ENCODE peak calls at places on chromosomes 2 and 18, in four cellular contexts. One of them, this sample, is unnamed.

GRCh38 chr2:17610521-17610920 is 70.0 kb downstream of the VSNL1 start:
- DNase-seq in K562: peak
- DNase-seq in GM12878: no peak
- DNase-seq in H1: no peak
- DNase-seq in this sample: no peak

GRCh38 chr2:173323371-173323770 is 31.3 kb upstream of the CDCA7 start:
- DNase-seq in K562: no peak
- DNase-seq in GM12878: no peak
- DNase-seq in H1: no peak
- DNase-seq in this sample: no peak

GRCh38 chr2:14420851-14421250 is 211.7 kb upstream of the LRATD1 start:
- DNase-seq in K562: no peak
- DNase-seq in GM12878: no peak
- DNase-seq in H1: no peak
- DNase-seq in this sample: no peak

GRCh38 chr2:158457826-158458616 is 1.3 kb downstream of the PKP4 start:
- DNase-seq in K562: peak
- DNase-seq in GM12878: no peak
- DNase-seq in H1: peak
- DNase-seq in this sample: no peak

GRCh38 chr2:27671235-27671634 is 7.5 kb downstream of the SLC4A1AP start:
- DNase-seq in K562: no peak
- DNase-seq in GM12878: no peak
- DNase-seq in H1: no peak
- DNase-seq in this sample: no peak

GRCh38 chr2:240645346-240646060 is 20.2 kb downstream of the GPR35 start:
- DNase-seq in K562: no peak
- DNase-seq in GM12878: no peak
- DNase-seq in H1: no peak
- DNase-seq in this sample: no peak

GRCh38 chr2:189221811-189222210 is 42.2 kb upstream of the COL5A2 start:
- DNase-seq in K562: no peak
- DNase-seq in GM12878: no peak
- DNase-seq in H1: no peak
- DNase-seq in this sample: no peak

GRCh38 chr2:208346756-208347155 is 59.8 kb upstream of the PTH2R start:
- DNase-seq in K562: no peak
- DNase-seq in GM12878: no peak
- DNase-seq in H1: no peak
- DNase-seq in this sample: no peak

GRCh38 chr2:167144179-167144898 is 256.1 kb downstream of the XIRP2 start:
- DNase-seq in K562: no peak
- DNase-seq in GM12878: no peak
- DNase-seq in H1: no peak
- DNase-seq in this sample: no peak

GRCh38 chr18:62767321-62767720 is 52.0 kb downstream of the PHLPP1 start:
- DNase-seq in K562: no peak
- DNase-seq in GM12878: no peak
- DNase-seq in H1: no peak
- DNase-seq in this sample: no peak

GRCh38 chr2:68385232-68385906 is 20.3 kb downstream of the PLEK start:
- DNase-seq in K562: no peak
- DNase-seq in GM12878: peak
- DNase-seq in H1: no peak
- DNase-seq in this sample: no peak

GRCh38 chr18:44725300-44726096 is 44.8 kb downstream of the SETBP1 start:
- DNase-seq in K562: peak
- DNase-seq in GM12878: peak
- DNase-seq in H1: no peak
- DNase-seq in this sample: no peak

GRCh38 chr2:41932241-41933034 is 115.4 kb upstream of the PKDCC start:
- DNase-seq in K562: peak
- DNase-seq in GM12878: no peak
- DNase-seq in H1: no peak
- DNase-seq in this sample: no peak

GRCh38 chr18:650428-650858 is 7.0 kb upstream of the TYMS start:
- DNase-seq in K562: peak
- DNase-seq in GM12878: peak
- DNase-seq in H1: no peak
- DNase-seq in this sample: no peak

GRCh38 chr2:151291224-151291623 is 1.8 kb upstream of the NMI start:
- DNase-seq in K562: no peak
- DNase-seq in GM12878: no peak
- DNase-seq in H1: no peak
- DNase-seq in this sample: no peak

GRCh38 chr18:73201940-73202339 is 334.2 kb upstream of the NETO1 start:
- DNase-seq in K562: no peak
- DNase-seq in GM12878: no peak
- DNase-seq in H1: no peak
- DNase-seq in this sample: no peak

GRCh38 chr2:34403512-34403911 is 804.4 kb upstream of the FAM98A start:
- DNase-seq in K562: no peak
- DNase-seq in GM12878: no peak
- DNase-seq in H1: no peak
- DNase-seq in this sample: no peak

GRCh38 chr2:234444888-234445287 is 52.0 kb downstream of the ARL4C start:
- DNase-seq in K562: no peak
- DNase-seq in GM12878: no peak
- DNase-seq in H1: no peak
- DNase-seq in this sample: no peak

GRCh38 chr2:211089127-211089526 is 532.7 kb downstream of the CPS1 start:
- DNase-seq in K562: no peak
- DNase-seq in GM12878: no peak
- DNase-seq in H1: no peak
- DNase-seq in this sample: no peak

GRCh38 chr2:225004531-225004930 is 37.7 kb downstream of the DOCK10 start:
- DNase-seq in K562: no peak
- DNase-seq in GM12878: no peak
- DNase-seq in H1: no peak
- DNase-seq in this sample: no peak

GRCh38 chr2:173175222-173175621 is 99.6 kb downstream of the MAP3K20 start:
- DNase-seq in K562: no peak
- DNase-seq in GM12878: no peak
- DNase-seq in H1: no peak
- DNase-seq in this sample: no peak

GRCh38 chr18:9048808-9049494 is 53.5 kb upstream of the NDUFV2 start:
- DNase-seq in K562: no peak
- DNase-seq in GM12878: no peak
- DNase-seq in H1: no peak
- DNase-seq in this sample: no peak

GRCh38 chr2:211879323-211879722 is 659.3 kb downstream of the ERBB4 start:
- DNase-seq in K562: no peak
- DNase-seq in GM12878: no peak
- DNase-seq in H1: no peak
- DNase-seq in this sample: peak

GRCh38 chr2:132979339-132980093 is 309.5 kb upstream of the LYPD1 start:
- DNase-seq in K562: no peak
- DNase-seq in GM12878: no peak
- DNase-seq in H1: no peak
- DNase-seq in this sample: no peak

GRCh38 chr18:75438891-75439290 is 11.4 kb upstream of the SMIM21 start:
- DNase-seq in K562: no peak
- DNase-seq in GM12878: no peak
- DNase-seq in H1: no peak
- DNase-seq in this sample: no peak

GRCh38 chr2:216606551-216607527 is 26.4 kb upstream of the IGFBP2 start:
- DNase-seq in K562: peak
- DNase-seq in GM12878: peak
- DNase-seq in H1: no peak
- DNase-seq in this sample: no peak

GRCh38 chr2:196808281-196808680 is 874 bp downstream of the C2orf66 start:
- DNase-seq in K562: peak
- DNase-seq in GM12878: no peak
- DNase-seq in H1: no peak
- DNase-seq in this sample: no peak

GRCh38 chr18:8851659-8852058 is 146.3 kb downstream of the MTCL1 start:
- DNase-seq in K562: no peak
- DNase-seq in GM12878: no peak
- DNase-seq in H1: no peak
- DNase-seq in this sample: no peak

GRCh38 chr18:10045296-10045891 is 131.6 kb downstream of the VAPA start:
- DNase-seq in K562: no peak
- DNase-seq in GM12878: no peak
- DNase-seq in H1: no peak
- DNase-seq in this sample: no peak

GRCh38 chr18:10689231-10689953 is 163.6 kb downstream of the NAPG start:
- DNase-seq in K562: no peak
- DNase-seq in GM12878: no peak
- DNase-seq in H1: no peak
- DNase-seq in this sample: no peak

GRCh38 chr18:3441290-3441689 is 8.7 kb upstream of the TGIF1 start:
- DNase-seq in K562: peak
- DNase-seq in GM12878: no peak
- DNase-seq in H1: no peak
- DNase-seq in this sample: no peak

GRCh38 chr2:135055182-135055786 is 3.2 kb downstream of the RAB3GAP1 start:
- DNase-seq in K562: no peak
- DNase-seq in GM12878: no peak
- DNase-seq in H1: no peak
- DNase-seq in this sample: no peak

GRCh38 chr2:72864500-72864899 is 22.7 kb upstream of the SPR start:
- DNase-seq in K562: no peak
- DNase-seq in GM12878: no peak
- DNase-seq in H1: no peak
- DNase-seq in this sample: no peak

GRCh38 chr18:46625069-46625468 is 32.0 kb downstream of the LOXHD1 start:
- DNase-seq in K562: no peak
- DNase-seq in GM12878: no peak
- DNase-seq in H1: no peak
- DNase-seq in this sample: no peak
- TF ChIP-seq SP1 in K562: no peak
- TF ChIP-seq SP1 in GM12878: no peak
- TF ChIP-seq SP1 in H1: no peak
- TF ChIP-seq SP1 in this sample: no peak

GRCh38 chr18:35481960-35482366 is 15.8 kb downstream of the INO80C start:
- DNase-seq in K562: no peak
- DNase-seq in GM12878: no peak
- DNase-seq in H1: no peak
- DNase-seq in this sample: no peak
- TF ChIP-seq YY1 in K562: no peak
- TF ChIP-seq YY1 in GM12878: no peak
- TF ChIP-seq YY1 in H1: no peak
- TF ChIP-seq YY1 in this sample: no peak

DNA sequence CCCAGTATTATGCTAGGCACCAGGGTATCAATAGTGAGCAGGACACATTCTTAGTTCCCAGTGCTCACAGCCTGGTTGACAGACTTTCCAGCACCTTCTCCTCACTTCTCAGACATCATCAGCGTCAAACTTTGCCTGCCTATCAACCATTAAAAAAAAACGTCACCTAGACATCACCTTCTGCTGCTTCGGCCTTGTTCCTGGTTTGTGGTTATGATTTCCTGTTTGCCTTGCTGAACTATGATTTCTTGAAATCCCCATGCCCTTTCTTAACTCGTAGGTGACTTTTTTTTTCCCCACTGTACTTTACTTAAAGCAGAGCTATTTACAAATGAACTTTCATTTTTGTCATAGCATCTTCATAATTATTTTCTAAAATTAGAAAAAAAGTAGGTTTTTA is 60.3 kb upstream of the NABP1 start:
- DNase-seq in K562: no peak
- DNase-seq in GM12878: peak
- DNase-seq in H1: no peak
- DNase-seq in this sample: no peak
- TF ChIP-seq SP1 in K562: no peak
- TF ChIP-seq SP1 in GM12878: peak
- TF ChIP-seq SP1 in H1: no peak
- TF ChIP-seq SP1 in this sample: no peak

GRCh38 chr18:22410126-22410525 is 7.6 kb downstream of the CTAGE1 start:
- DNase-seq in K562: no peak
- DNase-seq in GM12878: no peak
- DNase-seq in H1: no peak
- DNase-seq in this sample: no peak
- TF ChIP-seq YY1 in K562: no peak
- TF ChIP-seq YY1 in GM12878: no peak
- TF ChIP-seq YY1 in H1: no peak
- TF ChIP-seq YY1 in this sample: no peak

GRCh38 chr2:125169022-125169763 is 1144.1 kb downstream of the CNTNAP5 start:
- DNase-seq in K562: no peak
- DNase-seq in GM12878: no peak
- DNase-seq in H1: no peak
- DNase-seq in this sample: no peak
- TF ChIP-seq SP1 in K562: no peak
- TF ChIP-seq SP1 in GM12878: no peak
- TF ChIP-seq SP1 in H1: no peak
- TF ChIP-seq SP1 in this sample: no peak

DNA sequence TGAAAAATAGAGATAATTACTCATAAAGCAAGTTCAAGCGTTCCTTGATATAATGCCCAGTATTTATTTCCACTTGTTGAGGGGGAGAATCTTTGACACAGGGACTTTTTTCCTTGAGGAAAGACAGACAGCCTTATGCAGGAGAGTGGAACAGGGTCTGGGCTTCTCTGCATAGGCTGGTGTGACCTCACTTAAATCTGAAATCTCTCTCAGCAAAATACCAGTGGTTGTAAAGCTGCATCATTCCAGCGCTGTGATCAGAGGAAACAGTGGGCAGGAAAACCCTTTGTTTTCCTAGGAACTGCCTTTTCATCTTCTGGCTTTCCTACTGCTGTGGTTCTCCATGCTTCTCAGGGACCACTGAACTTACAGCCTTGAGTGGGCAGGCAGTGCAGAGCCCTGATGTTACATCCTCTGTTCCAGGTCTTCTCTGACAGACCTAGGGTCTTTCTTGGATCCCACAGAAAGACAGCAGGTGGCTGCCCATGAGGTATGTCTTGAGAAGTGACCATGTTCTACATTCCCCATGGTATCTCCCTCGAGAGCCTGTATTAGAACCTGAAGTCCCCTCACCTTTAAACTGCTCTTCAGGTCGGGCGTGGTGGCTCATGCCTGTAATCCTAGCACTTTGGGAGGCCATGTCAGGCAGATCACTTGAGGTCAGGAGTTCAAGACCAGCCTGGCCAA is 17.6 kb upstream of the MAP4K4 start:
- DNase-seq in K562: no peak
- DNase-seq in GM12878: no peak
- DNase-seq in H1: no peak
- DNase-seq in this sample: no peak
- TF ChIP-seq YY1 in K562: no peak
- TF ChIP-seq YY1 in GM12878: no peak
- TF ChIP-seq YY1 in H1: no peak
- TF ChIP-seq YY1 in this sample: no peak